ENCODE peak calls at places on chromosomes 12 and 14, in four cellular contexts. I is PC-9, G is psoas muscle, X is pancreas. Z is an unnamed sample.

GRCh38 chr14:104895207-104895785 is 29.4 kb upstream of the PLD4 start:
- DNase-seq in G (peak; percentile 45), X (peak; percentile 63), I (no peak), Z (no peak)

GRCh38 chr12:91854725-91855124 is 290.9 kb downstream of the BTG1 start:
- DNase-seq in I (no peak), X (no peak), G (no peak), Z (no peak)

GRCh38 chr12:51976376-51977160 is 25.1 kb downstream of the ACVR1B start:
- DNase-seq in G (no peak), I (no peak), X (no peak), Z (no peak)

GRCh38 chr12:108594960-108595710 is 2.7 kb downstream of the TMEM119 start:
- DNase-seq in G (no peak), I (no peak), X (no peak), Z (no peak)

GRCh38 chr14:91837076-91837475 is 30.3 kb downstream of the TC2N start:
- DNase-seq in X (peak; percentile 64), G (no peak), I (no peak), Z (no peak)

GRCh38 chr14:103140316-103141109 is 17.3 kb downstream of the TNFAIP2 start:
- DNase-seq in G (no peak), I (peak; percentile 75), X (no peak), Z (no peak)

GRCh38 chr14:73059326-73059725 is 992 bp downstream of the RBM25 start:
- DNase-seq in X (no peak), I (no peak), G (no peak), Z (no peak)

GRCh38 chr12:54051916-54052744 is 1.5 kb upstream of the HOXC4 start:
- DNase-seq in I (no peak), X (no peak), G (no peak), Z (peak; percentile 37)

GRCh38 chr14:58826845-58827686 is 189.3 kb downstream of the DACT1 start:
- DNase-seq in G (no peak), X (no peak), I (no peak), Z (no peak)

GRCh38 chr12:122003646-122004611 is 17.8 kb upstream of the BCL7A start:
- DNase-seq in G (no peak), X (no peak), I (no peak), Z (no peak)

GRCh38 chr14:92986254-92987147 is 63.6 kb downstream of the CHGA start:
- DNase-seq in X (no peak), I (peak; percentile 60), G (peak; percentile 49), Z (no peak)

GRCh38 chr14:94562019-94562418 is 777 bp downstream of the SERPINA4 start:
- DNase-seq in I (no peak), G (no peak), X (no peak), Z (no peak)

GRCh38 chr14:105941226-105942166 is 415.1 kb downstream of the TMEM121 start:
- DNase-seq in I (no peak), X (no peak), G (no peak), Z (peak; percentile 15)

GRCh38 chr12:113019045-113019444 is 37.5 kb upstream of the DTX1 start:
- DNase-seq in I (no peak), G (no peak), X (no peak), Z (no peak)

GRCh38 chr12:81205394-81205793 is 127.5 kb downstream of the ACSS3 start:
- DNase-seq in X (no peak), G (no peak), I (no peak), Z (no peak)

GRCh38 chr14:51473808-51474207 is 177.9 kb upstream of the FRMD6 start:
- DNase-seq in X (no peak), G (no peak), I (no peak), Z (no peak)

GRCh38 chr12:132907216-132907615 is 19.8 kb upstream of the CHFR start:
- DNase-seq in G (no peak), X (no peak), I (no peak), Z (no peak)

GRCh38 chr12:96427269-96427729 is 27.1 kb upstream of the CDK17 start:
- DNase-seq in I (peak; percentile 88), G (peak; percentile 80), X (no peak), Z (peak; percentile 30)

GRCh38 chr14:100578552-100578951 is 8.7 kb downstream of the BEGAIN start:
- DNase-seq in G (no peak), I (no peak), X (no peak), Z (no peak)

GRCh38 chr14:104882325-104882973 is 17.4 kb downstream of the CEP170B start:
- DNase-seq in X (peak; percentile 62), I (peak; percentile 81), G (peak; percentile 54), Z (peak; percentile 83)

GRCh38 chr12:114293073-114293472 is 112.9 kb downstream of the TBX5 start:
- DNase-seq in X (no peak), I (no peak), G (no peak), Z (no peak)

GRCh38 chr12:112456029-112456428 is 37.3 kb downstream of the PTPN11 start:
- DNase-seq in I (no peak), G (no peak), X (no peak), Z (no peak)

GRCh38 chr12:78185651-78186050 is 355.0 kb downstream of the NAV3 start:
- DNase-seq in X (no peak), G (no peak), I (no peak), Z (no peak)

GRCh38 chr12:24814379-24815086 is 134.4 kb downstream of the BCAT1 start:
- DNase-seq in X (no peak), G (no peak), I (no peak), Z (no peak)

GRCh38 chr12:124456652-124457152 is 110.7 kb downstream of the NCOR2 start:
- DNase-seq in X (no peak), G (no peak), I (no peak), Z (peak; percentile 49)

GRCh38 chr12:9763025-9763424 is 2.3 kb upstream of the CD69 start:
- DNase-seq in X (no peak), I (no peak), G (no peak), Z (no peak)

GRCh38 chr12:42396473-42397259 is 70.7 kb downstream of the PPHLN1 start:
- DNase-seq in I (no peak), G (no peak), X (no peak), Z (no peak)

GRCh38 chr14:101410126-101410525 is 151.2 kb upstream of the DIO3 start:
- DNase-seq in I (no peak), X (no peak), G (no peak), Z (no peak)

GRCh38 chr12:15899282-15899870 is 11.8 kb upstream of the DERA start:
- DNase-seq in X (no peak), I (peak; percentile 38), G (no peak), Z (no peak)

GRCh38 chr12:5846950-5847349 is 98.1 kb downstream of the ANO2 start:
- DNase-seq in G (no peak), X (no peak), I (no peak), Z (no peak)
- H3K9me3 ChIP-seq in G (no peaks in the 10 kb centered on the region), X (no peaks in the 10 kb centered on the region), I (no peaks in the 10 kb centered on the region), Z (no peaks in the 10 kb centered on the region)

GRCh38 chr14:53932966-53933365 is 23.7 kb downstream of the BMP4 start:
- DNase-seq in X (no peak), I (no peak), G (no peak), Z (no peak)

GRCh38 chr14:53938126-53938671 is 18.4 kb downstream of the BMP4 start:
- DNase-seq in I (peak; percentile 61), G (no peak), X (no peak), Z (no peak)

GRCh38 chr14:53929871-53930685 is 26.5 kb downstream of the BMP4 start:
- DNase-seq in G (no peak), I (peak; percentile 35), X (peak; percentile 62), Z (peak; percentile 59)

DNA sequence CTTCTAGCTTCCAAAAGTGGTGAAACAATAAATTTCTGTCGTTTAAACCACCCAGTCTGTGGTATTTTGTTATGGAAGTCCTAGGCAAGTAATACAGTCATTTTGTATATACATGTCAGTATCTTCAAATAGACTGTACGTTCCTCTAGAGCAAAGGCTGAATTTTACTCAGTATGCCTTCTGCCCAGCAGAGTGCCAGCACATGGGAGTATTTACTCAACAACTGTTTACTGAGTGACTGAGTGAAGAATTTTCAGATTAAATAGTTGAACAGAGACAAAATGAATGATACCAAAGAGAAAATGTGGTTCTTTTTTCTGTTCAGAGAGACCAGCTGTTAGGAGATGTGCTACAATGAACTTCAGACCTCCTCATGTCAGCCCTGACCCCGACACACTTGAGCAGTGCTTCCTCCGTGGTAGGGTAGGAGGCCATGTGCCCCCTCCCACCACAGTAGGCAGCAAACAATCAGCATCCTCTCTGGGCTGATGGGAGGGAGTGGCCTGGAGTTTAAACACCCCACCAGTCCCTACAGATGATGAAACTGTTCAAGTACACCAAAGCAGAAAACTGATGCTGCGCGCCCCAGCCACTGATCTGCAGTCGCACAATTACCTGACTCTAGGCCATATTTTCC is 21.7 kb downstream of the BMP4 start:
- DNase-seq in I (no peak), X (no peak), G (no peak), Z (no peak)
- TF ChIP-seq CTCF in I (no peak), X (no peak), G (no peak), Z (no peak)

GRCh38 chr12:31973818-31974217 is 14.6 kb downstream of the RESF1 start:
- DNase-seq in I (no peak), G (no peak), X (no peak), Z (no peak)

GRCh38 chr12:31970199-31970598 is 11.0 kb downstream of the RESF1 start:
- DNase-seq in I (peak; percentile 41), X (no peak), G (no peak), Z (no peak)

DNA sequence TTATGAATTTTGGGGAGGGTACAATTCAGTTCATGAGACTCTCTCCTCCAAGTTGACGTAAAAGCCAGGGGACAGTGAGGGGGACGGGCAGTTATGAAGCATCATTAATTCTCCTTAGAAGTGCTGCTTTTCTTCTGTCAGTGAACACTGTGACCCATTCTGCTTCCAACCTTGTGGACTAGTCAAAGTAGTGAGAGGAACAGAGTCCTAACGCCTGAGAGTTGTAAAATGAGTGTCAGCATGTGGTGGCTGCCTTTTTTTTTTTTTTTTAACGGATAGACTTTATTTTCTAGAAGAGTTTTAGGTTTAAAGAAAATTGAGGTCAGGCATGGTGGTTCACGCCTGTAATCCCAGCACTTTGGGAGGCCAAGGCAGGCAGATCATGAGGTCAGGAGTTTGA is 15.5 kb downstream of the RESF1 start:
- DNase-seq in X (no peak), I (no peak), G (no peak), Z (no peak)
- H3K9me3 ChIP-seq in X (no peaks in the 10 kb centered on the region), I (peaks cover 9% of the 10 kb centered on the region), G (no peaks in the 10 kb centered on the region), Z (no peaks in the 10 kb centered on the region)

GRCh38 chr14:24240110-24240918 is 2.1 kb downstream of the TINF2 start:
- DNase-seq in X (no peak), G (no peak), I (no peak), Z (no peak)

GRCh38 chr14:24238123-24238522 is 4.3 kb downstream of the TINF2 start:
- DNase-seq in G (no peak), X (no peak), I (no peak), Z (no peak)

GRCh38 chr14:24238527-24239037 is 3.8 kb downstream of the TINF2 start:
- DNase-seq in I (no peak), X (no peak), G (no peak), Z (no peak)

GRCh38 chr14:24243336-24243836 is 963 bp upstream of the TINF2 start:
- DNase-seq in I (peak; percentile 55), G (peak; percentile 64), X (no peak), Z (no peak)

DNA sequence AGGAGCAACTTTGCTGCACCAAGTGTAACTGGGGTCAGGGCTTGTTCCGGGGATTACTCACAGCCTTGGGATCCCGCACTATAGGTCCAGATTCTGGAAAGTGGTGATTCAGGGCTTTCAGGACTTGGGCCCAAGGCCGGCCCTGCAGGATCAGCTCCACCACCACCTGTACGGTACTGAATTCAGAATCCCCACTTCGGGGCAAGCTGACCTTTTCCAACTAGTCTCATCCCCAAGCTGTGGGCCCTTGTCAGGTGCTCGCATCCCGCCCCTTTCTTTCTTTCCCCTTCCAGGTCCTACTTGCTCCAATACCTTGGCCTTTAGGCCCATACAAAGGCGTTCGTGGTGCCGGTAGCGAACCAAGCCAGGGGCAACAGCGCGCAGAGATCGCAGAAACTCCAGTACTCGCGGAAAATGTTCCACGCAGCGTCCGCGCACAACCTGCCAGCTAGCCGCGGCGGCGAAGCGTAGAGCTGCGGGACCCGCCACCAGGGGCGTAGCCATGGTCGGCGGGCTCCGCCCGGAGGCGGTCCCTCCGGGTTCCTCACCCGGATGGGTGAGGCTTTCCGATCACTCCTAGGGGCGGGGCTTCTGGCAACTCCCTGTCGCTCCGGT is 487 bp downstream of the TINF2 start:
- DNase-seq in G (peak; percentile 97), X (peak; percentile 93), I (peak; percentile 75), Z (peak; percentile 94)
- TF ChIP-seq CTCF in G (peak; percentile 65), X (peak; percentile 64), I (peak; percentile 56), Z (peak; percentile 71)